ENCODE peak calls at places on chromosomes 3 and 15, in five cellular contexts. F, M, D, R and H are unnamed samples.
A peak's percentile ranks its signal among the peaks of the same experiment; 100 is the strongest.

GRCh38 chr15:89795996-89796395 is 18.7 kb downstream of the ANPEP start:
- DNase-seq in F (no peak), M (no peak), D (no peak), R (no peak), H (no peak)

GRCh38 chr3:124818398-124819150 is 68.6 kb downstream of the ITGB5 start:
- DNase-seq in F (no peak), M (peak; percentile 82), D (no peak), R (no peak), H (no peak)

GRCh38 chr3:112718516-112718915 is 77.6 kb upstream of the CCDC80 start:
- DNase-seq in F (no peak), M (no peak), D (no peak), R (no peak), H (no peak)

GRCh38 chr15:32682569-32682968 is 35.2 kb upstream of the GREM1 start:
- DNase-seq in F (no peak), M (peak; percentile 93), D (no peak), R (no peak), H (no peak)

GRCh38 chr3:172675371-172676193 is 35.3 kb downstream of the NCEH1 start:
- DNase-seq in F (no peak), M (peak; percentile 71), D (no peak), R (no peak), H (peak; percentile 10)

GRCh38 chr3:48478631-48479555 is 25.1 kb downstream of the SHISA5 start:
- DNase-seq in F (no peak), M (no peak), D (no peak), R (no peak), H (no peak)

GRCh38 chr3:125582707-125583106 is 12.6 kb downstream of the OSBPL11 start:
- DNase-seq in F (no peak), M (peak; percentile 27), D (no peak), R (no peak), H (no peak)

GRCh38 chr15:99137111-99137546 is 32.2 kb downstream of the SYNM start:
- DNase-seq in F (no peak), M (no peak), D (no peak), R (no peak), H (no peak)

GRCh38 chr15:88512606-88513005 is 33.9 kb downstream of the DET1 start:
- DNase-seq in F (no peak), M (peak; percentile 5), D (no peak), R (no peak), H (no peak)

GRCh38 chr15:38042707-38043445 is 108.4 kb downstream of the TMCO5A start:
- DNase-seq in F (no peak), M (no peak), D (no peak), R (no peak), H (no peak)

GRCh38 chr3:70000563-70001081 is 1.1 kb downstream of the SAMMSON start:
- DNase-seq in F (no peak), M (peak; percentile 83), D (no peak), R (no peak), H (no peak)

GRCh38 chr3:146189519-146190173 is 28.7 kb upstream of the PLOD2 start:
- DNase-seq in F (no peak), M (peak; percentile 77), D (no peak), R (no peak), H (no peak)

GRCh38 chr3:48023377-48023776 is 7.2 kb upstream of the MAP4 start:
- DNase-seq in F (no peak), M (no peak), D (no peak), R (no peak), H (no peak)

GRCh38 chr15:68052431-68052830 is 1.7 kb upstream of the PIAS1 start:
- DNase-seq in F (no peak), M (no peak), D (no peak), R (no peak), H (no peak)

GRCh38 chr15:98626153-98626552 is 22.2 kb upstream of the IGF1R start:
- DNase-seq in F (no peak), M (no peak), D (no peak), R (no peak), H (no peak)

GRCh38 chr3:55488398-55489055 is 1.4 kb upstream of the WNT5A start:
- DNase-seq in F (no peak), M (peak; percentile 84), D (no peak), R (no peak), H (peak; percentile 41)

GRCh38 chr15:81394609-81395008 is 20.6 kb upstream of the TMC3 start:
- DNase-seq in F (no peak), M (no peak), D (no peak), R (no peak), H (no peak)

GRCh38 chr3:158570999-158571702 is at the start of gene MLF1:
- DNase-seq in F (peak; percentile 93), M (peak; percentile 94), D (peak; percentile 48), R (peak; percentile 62), H (peak; percentile 71)

GRCh38 chr3:69542265-69543079 is 156.6 kb upstream of the FRMD4B start:
- DNase-seq in F (no peak), M (peak; percentile 17), D (no peak), R (no peak), H (no peak)

GRCh38 chr3:71245971-71246860 is 337.3 kb downstream of the FOXP1 start:
- DNase-seq in F (no peak), M (no peak), D (no peak), R (no peak), H (no peak)

GRCh38 chr15:63430766-63431451 is 49.3 kb upstream of the CA12 start:
- DNase-seq in F (no peak), M (peak; percentile 18), D (no peak), R (no peak), H (no peak)